ENCODE peak calls at places on chromosomes 7 and 10, in seven cellular contexts. M is cardiac muscle cell, K is breast epithelium, T is right lobe of liver, G is ovary, X is tibial nerve, C is SK-N-SH. W is an unnamed sample.

GRCh38 chr7:28748934-28749584 is 209.1 kb downstream of the TRIL start:
- DNase-seq in C (no peak), M (no peak), X (no peak), T (no peak), G (no peak), K (no peak), W (no peak)

GRCh38 chr7:148383651-148384050 is 206.9 kb upstream of the C7orf33 start:
- DNase-seq in T (no peak), K (no peak), X (no peak), M (no peak), G (no peak), C (no peak), W (no peak)

GRCh38 chr7:131042269-131043160 is 285.2 kb upstream of the MKLN1 start:
- DNase-seq in M (no peak), C (no peak), K (no peak), X (no peak), G (no peak), T (no peak), W (no peak)

GRCh38 chr7:39733881-39734571 is 110.7 kb downstream of the RALA start:
- DNase-seq in G (no peak), X (no peak), C (no peak), T (no peak), K (no peak), M (peak; percentile 77), W (no peak)

GRCh38 chr7:105760549-105761447 is 115.6 kb downstream of the ATXN7L1 start:
- DNase-seq in M (peak; percentile 35), G (no peak), T (no peak), C (no peak), K (no peak), X (no peak), W (no peak)

GRCh38 chr10:122149138-122149606 is 121.9 kb upstream of the BTBD16 start:
- DNase-seq in C (no peak), K (no peak), M (peak; percentile 80), X (no peak), T (no peak), G (peak; percentile 59), W (no peak)

GRCh38 chr10:132306951-132307751 is 599 bp downstream of the STK32C start:
- DNase-seq in G (peak; percentile 67), C (peak; percentile 83), T (peak; percentile 54), M (no peak), K (peak; percentile 45), X (no peak), W (peak; percentile 65)

GRCh38 chr7:66110861-66111260 is 3.8 kb upstream of the CRCP start:
- DNase-seq in G (no peak), T (no peak), M (peak; percentile 84), K (no peak), C (no peak), X (no peak), W (no peak)

GRCh38 chr10:113865896-113866295 is 11.4 kb downstream of the NHLRC2 start:
- DNase-seq in X (no peak), M (no peak), T (no peak), K (no peak), C (no peak), G (no peak), W (no peak)

GRCh38 chr10:124259139-124259825 is 159.4 kb downstream of the OAT start:
- DNase-seq in M (peak; percentile 37), X (no peak), C (peak; percentile 51), G (peak; percentile 26), K (no peak), T (no peak), W (no peak)

GRCh38 chr7:30169585-30169978 is 34.8 kb downstream of the MTURN start:
- DNase-seq in T (no peak), M (no peak), C (no peak), G (no peak), X (no peak), K (no peak), W (no peak)

GRCh38 chr7:143300959-143301617 is 12.9 kb downstream of the CASP2 start:
- DNase-seq in G (no peak), M (no peak), C (no peak), K (no peak), T (no peak), X (no peak), W (no peak)

GRCh38 chr10:6349846-6350245 is 147.1 kb downstream of the PFKFB3 start:
- DNase-seq in M (no peak), X (no peak), K (no peak), G (no peak), C (no peak), T (no peak), W (no peak)

GRCh38 chr10:3803884-3804741 is 19.1 kb upstream of the KLF6 start:
- DNase-seq in C (no peak), M (peak; percentile 45), G (no peak), X (no peak), T (no peak), K (no peak), W (no peak)

GRCh38 chr7:46752881-46753366 is 829.0 kb downstream of the TNS3 start:
- DNase-seq in X (no peak), T (no peak), M (peak; percentile 30), C (no peak), K (no peak), G (no peak), W (no peak)

GRCh38 chr10:78890506-78890905 is 178.3 kb upstream of the ZMIZ1 start:
- DNase-seq in M (no peak), X (no peak), C (no peak), G (no peak), T (no peak), K (no peak), W (no peak)

GRCh38 chr10:118840071-118840775 is 85.5 kb upstream of the CACUL1 start:
- DNase-seq in T (no peak), G (no peak), X (no peak), M (peak; percentile 16), C (no peak), K (no peak), W (no peak)

GRCh38 chr10:113219446-113219845 is 269.4 kb downstream of the TCF7L2 start:
- DNase-seq in T (no peak), M (no peak), K (no peak), C (no peak), G (no peak), X (no peak), W (no peak)

GRCh38 chr7:150372271-150373048 is 3.8 kb downstream of the REPIN1 start:
- DNase-seq in X (no peak), G (peak; percentile 43), C (no peak), T (no peak), K (no peak), M (no peak), W (no peak)

GRCh38 chr7:126840869-126841268 is 411.9 kb downstream of the GRM8 start:
- DNase-seq in T (no peak), X (no peak), M (no peak), K (no peak), G (no peak), C (peak; percentile 33), W (no peak)

GRCh38 chr10:78924319-78925003 is 144.3 kb upstream of the ZMIZ1 start:
- DNase-seq in C (no peak), G (no peak), M (no peak), K (no peak), X (no peak), T (no peak), W (no peak)

DNA sequence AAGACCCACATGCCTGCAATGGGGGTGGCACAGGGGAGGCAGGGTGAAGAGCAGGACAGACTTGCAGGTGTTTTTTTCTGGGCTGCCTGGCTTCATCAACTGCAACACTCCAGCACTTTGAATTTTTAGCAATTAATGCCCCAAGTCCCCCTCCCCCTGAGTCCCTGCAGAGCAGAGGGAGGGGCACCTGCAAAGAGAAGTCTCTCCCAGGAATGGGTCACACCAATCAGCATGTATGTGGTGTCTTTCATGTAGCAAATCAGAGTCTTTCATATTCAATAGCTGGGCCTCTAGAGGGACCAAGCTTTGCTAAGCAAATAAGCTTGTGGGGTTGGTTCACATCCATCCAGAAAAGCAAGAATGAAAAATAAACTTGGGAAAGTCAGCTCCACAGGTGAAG is 90.8 kb downstream of the PARP12 start:
- DNase-seq in C (no peak), M (no peak), G (no peak), T (no peak), X (no peak), K (no peak), W (no peak)
- H3K27ac ChIP-seq in C (no peak overlapping the region), M (no peak overlapping the region), G (no peak overlapping the region), T (no peak overlapping the region), X (no peak overlapping the region), K (no peak overlapping the region), W (no peak overlapping the region)

GRCh38 chr7:17690030-17690429 is 250.3 kb downstream of the SNX13 start:
- DNase-seq in X (no peak), G (no peak), T (no peak), M (peak; percentile 91), C (no peak), K (no peak), W (no peak)
- H3K27ac ChIP-seq in X (no peak overlapping the region), G (no peak overlapping the region), T (no peak overlapping the region), M (no peak overlapping the region), C (no peak overlapping the region), K (no peak overlapping the region), W (no peak overlapping the region)

DNA sequence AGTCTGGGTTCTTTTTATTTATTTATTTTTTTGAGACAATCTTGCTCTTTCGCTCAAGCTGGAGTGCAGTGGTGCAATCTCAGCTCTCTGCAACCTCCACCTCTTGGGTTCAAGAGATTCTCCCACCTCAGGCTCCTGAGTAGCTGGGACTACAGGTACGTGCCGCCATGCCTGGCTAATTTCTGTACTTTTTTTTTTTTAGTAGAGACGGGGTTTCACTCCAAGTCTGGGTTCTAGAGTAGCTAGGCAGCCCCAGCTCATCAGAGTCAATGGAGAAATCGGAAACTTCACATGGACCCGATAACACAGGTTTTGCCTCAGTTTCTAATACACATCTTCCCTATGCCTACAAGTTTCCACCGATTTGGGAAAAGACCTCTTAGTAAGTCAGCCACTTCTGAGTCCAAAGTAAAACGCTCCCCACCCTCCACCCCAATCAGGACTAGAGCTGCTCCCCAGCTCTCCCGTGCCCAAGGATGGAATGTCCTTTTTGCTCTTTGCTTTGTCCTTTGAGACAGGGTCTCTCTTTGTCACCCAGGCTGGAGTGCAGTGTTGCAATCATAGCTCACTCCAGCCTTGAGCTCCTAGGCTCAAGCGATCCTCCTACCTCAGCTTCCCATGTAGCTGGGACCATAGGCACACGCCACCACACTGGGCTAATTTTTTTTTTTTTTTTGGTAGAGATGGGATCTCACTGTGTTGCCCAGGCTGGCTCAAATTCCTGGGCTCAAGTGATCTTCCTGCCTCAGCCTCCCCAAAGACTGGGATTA is 3.8 kb upstream of the SERPINE1 start:
- DNase-seq in M (no peak), T (no peak), C (no peak), K (no peak), G (no peak), X (no peak), W (no peak)
- H3K27ac ChIP-seq in M (peak overlapping the region; percentile 98), T (peak overlapping the region; percentile 84), C (peak overlapping the region; percentile 98), K (peak overlapping the region; percentile 90), G (peak overlapping the region; percentile 88), X (peak overlapping the region; percentile 78), W (peak overlapping the region; percentile 59)

GRCh38 chr7:7768977-7769376 is 50.6 kb upstream of the RPA3 start:
- DNase-seq in C (peak; percentile 31), T (no peak), G (no peak), X (no peak), M (no peak), K (no peak), W (no peak)

GRCh38 chr7:7764515-7765138 is 46.2 kb upstream of the RPA3 start:
- DNase-seq in X (no peak), K (no peak), M (no peak), C (no peak), G (no peak), T (no peak), W (no peak)

GRCh38 chr7:7761974-7762769 is 43.8 kb upstream of the RPA3 start:
- DNase-seq in G (no peak), K (no peak), T (no peak), C (no peak), M (peak; percentile 57), X (no peak), W (no peak)

GRCh38 chr7:7766671-7767070 is 48.3 kb upstream of the RPA3 start:
- DNase-seq in T (no peak), M (no peak), X (no peak), K (no peak), C (no peak), G (no peak), W (no peak)

GRCh38 chr7:7765422-7765821 is 47.0 kb upstream of the RPA3 start:
- DNase-seq in C (no peak), T (no peak), M (no peak), K (no peak), G (no peak), X (no peak), W (no peak)
- H3K27ac ChIP-seq in C (no peak overlapping the region), T (no peak overlapping the region), M (no peak overlapping the region), K (no peak overlapping the region), G (no peak overlapping the region), X (peak overlapping the region; percentile 86), W (no peak overlapping the region)

W was measured in body of pancreas.